ENCODE peak calls at places on chromosomes 12 and 14, in nine cellular contexts. B is bronchial epithelial cell, Q is brain microvascular endothelial cell, Y is MCF 10A, H is IMR-90, L is fibroblast of the aortic adventitia, S is astrocyte, P is tibial artery, E is fibroblast of mammary gland. A is an unnamed sample.
A peak's percentile ranks its signal among the peaks of the same experiment; 100 is the strongest.

GRCh38 chr12:27627123-27627835 is 69.0 kb upstream of the REP15 start:
- DNase-seq in B (peak; percentile 89), Q (peak; percentile 66), Y (peak; percentile 83), H (peak; percentile 79), L (peak; percentile 95), S (peak; percentile 88), P (peak; percentile 49), E (peak; percentile 92), A (no peak)

GRCh38 chr14:55869397-55870049 is 248.7 kb upstream of the PELI2 start:
- DNase-seq in B (peak; percentile 91), Q (no peak), Y (peak; percentile 53), H (no peak), L (no peak), S (no peak), P (no peak), E (peak; percentile 24), A (no peak)

GRCh38 chr12:98470469-98471082 is 44.8 kb upstream of the TMPO start:
- DNase-seq in B (peak; percentile 29), Q (no peak), Y (peak; percentile 71), H (no peak), L (no peak), S (no peak), P (no peak), E (peak; percentile 41), A (no peak)

GRCh38 chr14:103395245-103395644 is 10.0 kb downstream of the MARK3 start:
- DNase-seq in B (no peak), Q (peak; percentile 28), Y (peak; percentile 45), H (peak; percentile 32), L (no peak), S (no peak), P (no peak), E (peak; percentile 62), A (no peak)

GRCh38 chr12:124413401-124413800 is 118.5 kb downstream of the RFLNA start:
- DNase-seq in B (no peak), Q (no peak), Y (no peak), H (no peak), L (no peak), S (no peak), P (no peak), E (no peak), A (no peak)

GRCh38 chr12:124754949-124755800 is 108.5 kb downstream of the SCARB1 start:
- DNase-seq in B (no peak), Q (peak; percentile 57), Y (peak; percentile 90), H (peak; percentile 67), L (peak; percentile 83), S (peak; percentile 80), P (peak; percentile 92), E (peak; percentile 93), A (peak; percentile 31)

GRCh38 chr12:81888341-81888740 is 129.2 kb upstream of the PPFIA2 start:
- DNase-seq in B (no peak), Q (no peak), Y (no peak), H (no peak), L (no peak), S (peak; percentile 88), P (no peak), E (no peak), A (no peak)

GRCh38 chr14:102902523-102903247 is 19.8 kb upstream of the AMN start:
- DNase-seq in B (no peak), Q (no peak), Y (no peak), H (no peak), L (no peak), S (no peak), P (no peak), E (no peak), A (no peak)

GRCh38 chr14:23162005-23162404 is 21.5 kb downstream of the SLC7A8 start:
- DNase-seq in B (no peak), Q (no peak), Y (no peak), H (no peak), L (no peak), S (no peak), P (no peak), E (no peak), A (no peak)

GRCh38 chr12:34400986-34401658 is 378.8 kb downstream of the ALG10 start:
- DNase-seq in B (no peak), Q (no peak), Y (no peak), H (no peak), L (no peak), S (no peak), P (peak; percentile 9), E (no peak), A (no peak)

GRCh38 chr12:90801776-90802175 is 153.2 kb downstream of the CCER1 start:
- DNase-seq in B (peak; percentile 81), Q (peak; percentile 28), Y (peak; percentile 6), H (peak; percentile 48), L (peak; percentile 60), S (peak; percentile 68), P (no peak), E (peak; percentile 68), A (no peak)

GRCh38 chr12:90808568-90808967 is 146.4 kb downstream of the CCER1 start:
- DNase-seq in B (peak; percentile 68), Q (no peak), Y (no peak), H (no peak), L (no peak), S (no peak), P (no peak), E (no peak), A (no peak)

GRCh38 chr12:90802727-90803126 is 152.2 kb downstream of the CCER1 start:
- DNase-seq in B (no peak), Q (no peak), Y (no peak), H (no peak), L (no peak), S (no peak), P (no peak), E (no peak), A (no peak)
- TF ChIP-seq CTCF in B (no peak), Q (no peak), Y (no peak), H (no peak), L (no peak), S (no peak), P (no peak), E (no peak), A (no peak)

GRCh38 chr12:1660304-1661187 is 30.3 kb upstream of the ADIPOR2 start:
- DNase-seq in B (peak; percentile 98), Q (no peak), Y (peak; percentile 93), H (no peak), L (peak; percentile 37), S (no peak), P (peak; percentile 67), E (peak; percentile 63), A (peak; percentile 70)

GRCh38 chr12:1663440-1664132 is 27.3 kb upstream of the ADIPOR2 start:
- DNase-seq in B (no peak), Q (no peak), Y (no peak), H (no peak), L (no peak), S (no peak), P (no peak), E (no peak), A (no peak)

GRCh38 chr12:1661553-1662335 is 29.1 kb upstream of the ADIPOR2 start:
- DNase-seq in B (peak; percentile 73), Q (peak; percentile 54), Y (peak; percentile 90), H (peak; percentile 82), L (peak; percentile 56), S (peak; percentile 58), P (peak; percentile 92), E (peak; percentile 90), A (peak; percentile 91)

GRCh38 chr12:1665366-1665765 is 25.5 kb upstream of the ADIPOR2 start:
- DNase-seq in B (no peak), Q (no peak), Y (no peak), H (no peak), L (no peak), S (no peak), P (no peak), E (no peak), A (no peak)

GRCh38 chr12:1662761-1663439 is 28.0 kb upstream of the ADIPOR2 start:
- DNase-seq in B (peak; percentile 43), Q (no peak), Y (no peak), H (no peak), L (no peak), S (no peak), P (no peak), E (peak; percentile 28), A (peak; percentile 28)
- TF ChIP-seq CTCF in B (peak; percentile 76), Q (peak; percentile 66), Y (no peak), H (peak; percentile 19), L (peak; percentile 30), S (peak; percentile 25), P (no peak), E (peak; percentile 25), A (no peak)

DNA sequence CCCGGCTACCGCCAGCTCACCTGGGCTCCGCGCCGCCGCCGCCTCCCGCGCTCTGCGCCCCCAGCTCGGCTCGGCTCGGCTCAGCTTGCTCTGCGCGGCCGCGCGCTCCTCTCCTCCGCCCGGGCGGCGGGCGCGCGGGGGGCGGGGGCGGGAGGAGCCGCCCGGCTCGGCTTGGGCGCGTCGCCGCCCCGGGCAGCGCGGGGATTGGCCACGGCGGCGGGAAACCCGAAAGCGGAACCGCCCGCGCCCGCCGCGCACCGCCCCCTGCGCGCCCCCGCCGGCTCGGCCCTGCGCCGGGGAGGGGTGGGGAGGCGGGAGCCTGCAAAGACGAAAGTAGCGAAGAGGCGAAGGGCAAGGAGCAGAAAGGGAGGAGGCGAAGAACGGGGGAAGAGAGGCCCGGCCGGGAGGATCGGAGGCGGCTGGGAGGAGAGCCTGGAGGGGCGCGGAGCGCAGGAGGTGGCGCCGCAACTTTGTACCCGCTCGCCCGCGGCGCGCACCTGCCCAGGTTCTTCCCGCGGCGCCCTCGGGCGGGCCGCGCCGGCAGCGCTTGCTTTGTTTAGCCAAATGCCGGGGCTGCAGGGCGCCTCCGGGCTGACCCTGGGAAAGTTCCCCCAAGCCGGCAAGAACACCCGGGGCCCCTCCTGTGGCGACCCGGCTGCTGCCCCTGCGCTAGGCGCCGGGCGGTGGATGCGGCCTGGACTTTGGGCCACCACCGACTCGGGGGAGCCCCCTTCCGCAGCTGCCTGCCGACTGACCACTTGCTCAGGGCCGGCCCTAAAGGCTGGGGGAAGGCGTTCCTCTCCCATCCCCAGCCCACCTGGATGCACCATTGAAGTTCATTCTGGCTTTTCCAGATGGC is at the start of gene CAMKK2:
- DNase-seq in B (peak; percentile 52), Q (peak; percentile 59), Y (peak; percentile 82), H (peak; percentile 70), L (peak; percentile 67), S (peak; percentile 54), P (peak; percentile 76), E (peak; percentile 65), A (peak; percentile 85)
- TF ChIP-seq CTCF in B (peak; percentile 39), Q (no peak), Y (peak; percentile 26), H (no peak), L (peak; percentile 1), S (no peak), P (no peak), E (no peak), A (peak; percentile 28)

GRCh38 chr14:101072945-101073597 is 169.5 kb upstream of the RTL1 start:
- DNase-seq in B (peak; percentile 96), Q (peak; percentile 98), Y (peak; percentile 98), H (peak; percentile 98), L (peak; percentile 82), S (peak; percentile 95), P (peak; percentile 20), E (peak; percentile 97), A (peak; percentile 44)

GRCh38 chr14:101072531-101072930 is 169.0 kb upstream of the RTL1 start:
- DNase-seq in B (no peak), Q (no peak), Y (no peak), H (peak; percentile 30), L (no peak), S (no peak), P (peak; percentile 7), E (no peak), A (no peak)

GRCh38 chr14:101071493-101071891 is 168.0 kb upstream of the RTL1 start:
- DNase-seq in B (no peak), Q (no peak), Y (no peak), H (no peak), L (no peak), S (no peak), P (peak; percentile 14), E (no peak), A (no peak)

GRCh38 chr14:101070540-101071492 is 167.3 kb upstream of the RTL1 start:
- DNase-seq in B (no peak), Q (no peak), Y (no peak), H (no peak), L (no peak), S (no peak), P (peak; percentile 4), E (no peak), A (no peak)

GRCh38 chr14:101072070-101072469 is 168.5 kb upstream of the RTL1 start:
- DNase-seq in B (no peak), Q (no peak), Y (no peak), H (no peak), L (no peak), S (no peak), P (peak; percentile 13), E (no peak), A (no peak)
- TF ChIP-seq CTCF in B (no peak), Q (no peak), Y (no peak), H (no peak), L (no peak), S (no peak), P (no peak), E (no peak), A (no peak)

A was measured in activated CD8-positive, alpha-beta T cell treated with anti-CD3 and anti-CD28 coated beads for 36 hours.